ENCODE peak calls at places on chromosome 3, in six cellular contexts. X, J, A, M, Z and N are unnamed samples.

GRCh38 chr3:42067324-42067723 is 23.8 kb upstream of the TRAK1 start:
- DNase-seq in X (no peak), J (no peak), A (peak; percentile 82), M (no peak), Z (no peak), N (no peak)

GRCh38 chr3:52851348-52851747 is 16.5 kb upstream of the MUSTN1 start:
- DNase-seq in X (peak; percentile 42), J (no peak), A (peak; percentile 31), M (no peak), Z (no peak), N (peak; percentile 7)

GRCh38 chr3:195236801-195237570 is 34.0 kb downstream of the XXYLT1 start:
- DNase-seq in X (no peak), J (peak; percentile 61), A (no peak), M (no peak), Z (no peak), N (no peak)

GRCh38 chr3:64417816-64418215 is 192.6 kb upstream of the PRICKLE2 start:
- DNase-seq in X (no peak), J (no peak), A (peak; percentile 51), M (no peak), Z (no peak), N (no peak)

GRCh38 chr3:178823556-178824229 is 247.9 kb downstream of the ZMAT3 start:
- DNase-seq in X (no peak), J (no peak), A (peak; percentile 39), M (no peak), Z (no peak), N (no peak)

GRCh38 chr3:127962937-127963336 is 47.9 kb downstream of the KBTBD12 start:
- DNase-seq in X (no peak), J (no peak), A (no peak), M (no peak), Z (no peak), N (no peak)

GRCh38 chr3:51163051-51163450 is 222.0 kb upstream of the MANF start:
- DNase-seq in X (no peak), J (no peak), A (no peak), M (no peak), Z (no peak), N (no peak)

GRCh38 chr3:151265866-151266265 is 12.5 kb downstream of the P2RY14 start:
- DNase-seq in X (no peak), J (no peak), A (no peak), M (no peak), Z (no peak), N (no peak)

GRCh38 chr3:145094355-145094941 is 1066.5 kb downstream of the PLOD2 start:
- DNase-seq in X (peak; percentile 18), J (no peak), A (peak; percentile 53), M (peak; percentile 13), Z (no peak), N (peak; percentile 20)

GRCh38 chr3:150544726-150545125 is 1.6 kb downstream of the SERP1 start:
- DNase-seq in X (no peak), J (no peak), A (peak; percentile 29), M (peak; percentile 23), Z (no peak), N (no peak)

GRCh38 chr3:172766241-172766640 is 15.7 kb downstream of the ECT2 start:
- DNase-seq in X (no peak), J (no peak), A (no peak), M (no peak), Z (no peak), N (no peak)

GRCh38 chr3:166304509-166305063 is 467.4 kb upstream of the BCHE start:
- DNase-seq in X (no peak), J (no peak), A (no peak), M (no peak), Z (no peak), N (no peak)

GRCh38 chr3:126858401-126858800 is 124.5 kb upstream of the PLXNA1 start:
- DNase-seq in X (no peak), J (no peak), A (no peak), M (no peak), Z (no peak), N (no peak)

GRCh38 chr3:127214990-127215389 is 22.1 kb downstream of the PRR23E start:
- DNase-seq in X (no peak), J (no peak), A (no peak), M (no peak), Z (no peak), N (peak; percentile 9)

GRCh38 chr3:194249323-194250103 is 101.6 kb downstream of the CPN2 start:
- DNase-seq in X (no peak), J (peak; percentile 67), A (no peak), M (no peak), Z (peak; percentile 25), N (no peak)

GRCh38 chr3:120274739-120275167 is 10.3 kb downstream of the GPR156 start:
- DNase-seq in X (no peak), J (no peak), A (peak; percentile 10), M (no peak), Z (peak; percentile 61), N (no peak)

GRCh38 chr3:148911597-148911996 is 46.5 kb downstream of the CPA3 start:
- DNase-seq in X (peak; percentile 13), J (no peak), A (no peak), M (no peak), Z (no peak), N (no peak)

GRCh38 chr3:196528639-196529233 is 13.6 kb upstream of the SMCO1 start:
- DNase-seq in X (peak; percentile 95), J (no peak), A (peak; percentile 55), M (no peak), Z (peak; percentile 68), N (no peak)

GRCh38 chr3:101123084-101123483 is 129.9 kb upstream of the ABI3BP start:
- DNase-seq in X (no peak), J (no peak), A (no peak), M (no peak), Z (no peak), N (no peak)

GRCh38 chr3:16741103-16741758 is 136.0 kb upstream of the DAZL start:
- DNase-seq in X (no peak), J (no peak), A (peak; percentile 94), M (peak; percentile 61), Z (no peak), N (no peak)

GRCh38 chr3:128050597-128050996 is 1.6 kb upstream of the SEC61A1 start:
- DNase-seq in X (no peak), J (no peak), A (peak; percentile 61), M (no peak), Z (no peak), N (no peak)

GRCh38 chr3:163315786-163316185 is 1762.5 kb downstream of the SI start:
- DNase-seq in X (no peak), J (no peak), A (peak; percentile 33), M (no peak), Z (no peak), N (no peak)

GRCh38 chr3:100988080-100988479 is 5.1 kb downstream of the ABI3BP start:
- DNase-seq in X (no peak), J (no peak), A (no peak), M (no peak), Z (no peak), N (no peak)

GRCh38 chr3:65685621-65686020 is 353.1 kb downstream of the MAGI1 start:
- DNase-seq in X (no peak), J (no peak), A (peak; percentile 16), M (no peak), Z (no peak), N (no peak)

GRCh38 chr3:189276481-189277190 is 104.9 kb downstream of the TPRG1 start:
- DNase-seq in X (no peak), J (no peak), A (peak; percentile 76), M (peak; percentile 79), Z (no peak), N (no peak)

GRCh38 chr3:171248426-171249115 is 211.6 kb downstream of the TNIK start:
- DNase-seq in X (no peak), J (no peak), A (no peak), M (no peak), Z (no peak), N (no peak)

GRCh38 chr3:32175607-32176197 is 62.8 kb upstream of the CMTM8 start:
- DNase-seq in X (peak; percentile 69), J (no peak), A (peak; percentile 83), M (peak; percentile 27), Z (peak; percentile 49), N (no peak)

GRCh38 chr3:102224171-102224570 is 210.6 kb upstream of the ZPLD1 start:
- DNase-seq in X (peak; percentile 47), J (no peak), A (peak; percentile 59), M (no peak), Z (no peak), N (no peak)

GRCh38 chr3:38627956-38628355 is 21.5 kb downstream of the SCN5A start:
- DNase-seq in X (peak; percentile 30), J (no peak), A (peak; percentile 9), M (no peak), Z (no peak), N (no peak)

DNA sequence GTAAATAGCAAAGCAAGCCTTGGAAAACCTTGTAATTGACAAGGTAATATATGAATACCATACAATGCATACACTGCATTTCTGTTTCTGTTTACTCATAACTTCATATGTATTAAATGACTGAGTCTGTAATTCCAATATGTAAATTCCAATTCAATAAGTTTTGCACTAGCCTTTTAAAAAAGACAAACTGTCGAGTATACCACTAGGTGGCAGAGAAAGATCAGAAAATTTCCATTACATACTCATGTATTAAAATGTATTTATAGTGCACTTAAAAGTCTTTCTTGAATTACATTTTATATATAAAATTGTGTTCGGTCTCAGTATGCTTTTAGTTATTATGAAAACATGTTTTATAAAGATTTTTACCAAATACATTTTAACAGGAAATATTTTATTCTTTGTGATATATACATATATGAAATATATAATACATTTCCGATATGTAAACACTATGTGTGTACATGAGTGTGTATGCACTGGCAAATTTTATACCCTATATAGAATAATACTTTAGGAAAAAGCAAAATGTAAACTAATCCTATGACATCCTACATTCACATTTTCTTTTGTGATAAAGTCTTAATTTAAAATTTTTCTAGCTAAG is 216.8 kb downstream of the VGLL3 start:
- DNase-seq in X (no peak), J (no peak), A (peak; percentile 73), M (no peak), Z (no peak), N (no peak)
- TF ChIP-seq CTCF in X (no peak), J (peak; percentile 39), A (peak; percentile 30), M (peak; percentile 40), Z (peak; percentile 38), N (peak; percentile 50)

GRCh38 chr3:72587282-72587681 is 261.0 kb downstream of the SHQ1 start:
- DNase-seq in X (no peak), J (no peak), A (no peak), M (no peak), Z (no peak), N (no peak)
- TF ChIP-seq CTCF in X (no peak), J (no peak), A (no peak), M (no peak), Z (no peak), N (no peak)

GRCh38 chr3:83971693-83972092 is 987.1 kb upstream of the CADM2 start:
- DNase-seq in X (no peak), J (no peak), A (no peak), M (no peak), Z (no peak), N (no peak)

DNA sequence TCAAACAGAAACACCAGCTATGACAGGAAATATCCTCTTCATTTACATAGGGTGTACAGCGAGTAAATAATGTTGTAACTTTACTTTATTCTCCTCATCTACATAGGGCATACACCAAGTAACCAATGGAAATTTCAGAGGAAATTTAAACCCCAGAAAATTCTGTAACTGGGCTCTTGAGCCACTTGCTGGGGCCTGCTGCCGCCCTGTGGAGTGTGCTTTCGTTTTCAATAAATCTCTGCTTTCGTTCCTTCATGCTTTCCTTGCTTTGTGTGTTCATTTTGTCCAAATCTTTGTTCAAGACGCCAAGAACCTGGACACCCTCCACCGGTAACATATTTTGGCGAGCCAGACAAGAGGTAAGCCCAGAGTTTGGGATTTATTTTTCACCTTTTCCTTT is 990.4 kb upstream of the CADM2 start:
- DNase-seq in X (peak; percentile 17), J (no peak), A (no peak), M (no peak), Z (no peak), N (no peak)
- TF ChIP-seq CTCF in X (no peak), J (no peak), A (no peak), M (no peak), Z (no peak), N (no peak)

GRCh38 chr3:4211610-4212009 is 91.6 kb upstream of the SETMAR start:
- DNase-seq in X (no peak), J (no peak), A (no peak), M (no peak), Z (no peak), N (no peak)
- TF ChIP-seq CTCF in X (no peak), J (no peak), A (no peak), M (no peak), Z (no peak), N (no peak)